ENCODE peak calls at places on chromosomes 7 and 10, in seven cellular contexts. H is mucosa of descending colon; V is esophagus squamous epithelium; Q is transverse colon; A is lower lobe of right lung; L is CD8-positive, alpha-beta memory T cell; O is adrenal gland. X is an unnamed sample.

GRCh38 chr10:72800741-72801092 is 92.8 kb upstream of the OIT3 start:
- DNase-seq in H (no peak), O (no peak), Q (no peak), L (no peak), A (no peak), V (no peak), X (no peak)

GRCh38 chr7:135710417-135711138 is 17.4 kb downstream of the SLC13A4 start:
- DNase-seq in Q (no peak), A (no peak), H (no peak), V (no peak), O (no peak), L (no peak), X (no peak)

GRCh38 chr7:126699707-126700106 is 553.0 kb downstream of the GRM8 start:
- DNase-seq in V (no peak), Q (no peak), O (no peak), A (no peak), H (no peak), L (no peak), X (no peak)

GRCh38 chr7:16810573-16810972 is 5.8 kb upstream of the AGR2 start:
- DNase-seq in L (no peak), V (no peak), H (no peak), O (no peak), Q (no peak), A (no peak), X (no peak)

GRCh38 chr10:89591796-89592271 is 53.2 kb downstream of the PANK1 start:
- DNase-seq in A (no peak), V (no peak), Q (no peak), H (no peak), L (no peak), O (peak; percentile 55), X (no peak)

GRCh38 chr7:155796381-155797261 is 15.6 kb downstream of the SHH start:
- DNase-seq in V (no peak), H (peak; percentile 67), O (peak; percentile 79), A (peak; percentile 78), L (peak; percentile 53), Q (peak; percentile 73), X (peak; percentile 35)

GRCh38 chr7:106597014-106597413 is 63.9 kb downstream of the CCDC71L start:
- DNase-seq in Q (no peak), V (no peak), A (no peak), H (no peak), L (no peak), O (no peak), X (no peak)

GRCh38 chr10:132945125-132945893 is 2.9 kb upstream of the CFAP46 start:
- DNase-seq in H (no peak), V (no peak), O (no peak), L (no peak), A (no peak), Q (no peak), X (no peak)

GRCh38 chr7:46559194-46559576 is 638.1 kb upstream of the IGFBP3 start:
- DNase-seq in H (no peak), Q (no peak), O (no peak), V (no peak), A (no peak), L (no peak), X (no peak)

GRCh38 chr10:133134411-133135115 is 25.5 kb upstream of the KNDC1 start:
- DNase-seq in Q (no peak), A (peak; percentile 38), O (peak; percentile 44), H (no peak), L (no peak), V (no peak), X (no peak)

GRCh38 chr10:132152896-132153580 is 33.7 kb upstream of the DPYSL4 start:
- DNase-seq in V (no peak), H (peak; percentile 21), Q (no peak), A (peak; percentile 30), L (no peak), O (no peak), X (no peak)

GRCh38 chr10:125441151-125441550 is 241.8 kb downstream of the TEX36 start:
- DNase-seq in A (no peak), Q (no peak), H (no peak), L (no peak), V (no peak), O (no peak), X (no peak)

GRCh38 chr10:36182059-36182654 is 540.1 kb upstream of the FZD8 start:
- DNase-seq in Q (no peak), A (no peak), O (no peak), H (no peak), L (no peak), V (no peak), X (no peak)

GRCh38 chr7:128404826-128405344 is 4.9 kb downstream of the IMPDH1 start:
- DNase-seq in Q (no peak), H (no peak), O (no peak), A (no peak), V (no peak), L (no peak), X (no peak)

GRCh38 chr7:37065779-37066271 is 341.5 kb upstream of the AOAH start:
- DNase-seq in L (no peak), Q (no peak), O (no peak), H (no peak), A (no peak), V (no peak), X (no peak)

GRCh38 chr10:43125881-43126731 is 12.1 kb upstream of the CSGALNACT2 start:
- DNase-seq in Q (peak; percentile 1), A (no peak), H (peak; percentile 24), O (peak; percentile 45), L (no peak), V (no peak), X (no peak)

GRCh38 chr10:11036424-11037011 is 18.8 kb downstream of the CELF2 start:
- DNase-seq in V (no peak), Q (peak; percentile 67), H (no peak), L (no peak), O (peak; percentile 69), A (no peak), X (no peak)

GRCh38 chr7:76407718-76408117 is 1.8 kb downstream of the SSC4D start:
- DNase-seq in Q (no peak), H (no peak), L (no peak), O (no peak), A (no peak), V (no peak), X (no peak)

GRCh38 chr7:138067774-138068173 is 8.5 kb upstream of the AKR1D1 start:
- DNase-seq in A (no peak), H (no peak), L (no peak), O (no peak), V (no peak), Q (no peak), X (no peak)

GRCh38 chr10:51000164-51000563 is 74.1 kb upstream of the PRKG1 start:
- DNase-seq in L (no peak), Q (no peak), V (no peak), H (no peak), A (no peak), O (no peak), X (no peak)

GRCh38 chr7:2566890-2567662 is 8.3 kb downstream of the IQCE start:
- DNase-seq in H (peak; percentile 62), Q (peak; percentile 60), O (no peak), L (no peak), A (peak; percentile 37), V (no peak), X (no peak)

GRCh38 chr7:6614941-6615737 is at the start of gene ZNF853:
- DNase-seq in O (no peak), V (no peak), A (no peak), Q (no peak), L (no peak), H (no peak), X (no peak)

GRCh38 chr10:73907841-73908517 is 3.0 kb upstream of the PLAU start:
- DNase-seq in O (peak; percentile 64), H (no peak), V (no peak), Q (peak; percentile 22), L (no peak), A (peak; percentile 67), X (no peak)
- H3K9me3 ChIP-seq in O (no peaks in the 10 kb centered on the region), H (no peaks in the 10 kb centered on the region), V (no peaks in the 10 kb centered on the region), Q (no peaks in the 10 kb centered on the region), L (no peaks in the 10 kb centered on the region), A (no peaks in the 10 kb centered on the region), X (no peaks in the 10 kb centered on the region)

GRCh38 chr10:87593702-87594101 is 66.0 kb upstream of the PAPSS2 start:
- DNase-seq in L (no peak), H (no peak), O (no peak), Q (no peak), V (no peak), A (no peak), X (no peak)
- H3K4me1 ChIP-seq in L (no peaks in the 10 kb centered on the region), H (peaks cover 21% of the 10 kb centered on the region), O (peaks cover 12% of the 10 kb centered on the region), Q (peaks cover 40% of the 10 kb centered on the region), V (peaks cover 37% of the 10 kb centered on the region), A (peaks cover 26% of the 10 kb centered on the region), X (no peaks in the 10 kb centered on the region)

GRCh38 chr7:87473192-87473591 is 2.3 kb downstream of the ABCB4 start:
- DNase-seq in O (no peak), V (no peak), A (no peak), L (no peak), Q (no peak), H (no peak), X (no peak)

GRCh38 chr7:87476179-87476557 is 688 bp upstream of the ABCB4 start:
- DNase-seq in L (no peak), H (no peak), Q (no peak), V (no peak), A (no peak), O (no peak), X (no peak)

GRCh38 chr7:87475359-87476178 is at the start of gene ABCB4:
- DNase-seq in A (peak; percentile 41), O (no peak), L (no peak), Q (peak; percentile 10), V (no peak), H (peak; percentile 50), X (no peak)

GRCh38 chr7:87474046-87474445 is 1.4 kb downstream of the ABCB4 start:
- DNase-seq in V (no peak), L (no peak), Q (no peak), H (no peak), A (no peak), O (no peak), X (no peak)

GRCh38 chr7:87474533-87475358 is 734 bp downstream of the ABCB4 start:
- DNase-seq in V (no peak), Q (peak; percentile 11), O (peak; percentile 63), A (no peak), L (no peak), H (no peak), X (no peak)
- H3K4me3 ChIP-seq in V (peak overlapping the region; percentile 30), Q (peak overlapping the region; percentile 46), O (peak overlapping the region; percentile 25), A (peak overlapping the region; percentile 49), L (no peak overlapping the region), H (no peak overlapping the region), X (no peak overlapping the region)

DNA sequence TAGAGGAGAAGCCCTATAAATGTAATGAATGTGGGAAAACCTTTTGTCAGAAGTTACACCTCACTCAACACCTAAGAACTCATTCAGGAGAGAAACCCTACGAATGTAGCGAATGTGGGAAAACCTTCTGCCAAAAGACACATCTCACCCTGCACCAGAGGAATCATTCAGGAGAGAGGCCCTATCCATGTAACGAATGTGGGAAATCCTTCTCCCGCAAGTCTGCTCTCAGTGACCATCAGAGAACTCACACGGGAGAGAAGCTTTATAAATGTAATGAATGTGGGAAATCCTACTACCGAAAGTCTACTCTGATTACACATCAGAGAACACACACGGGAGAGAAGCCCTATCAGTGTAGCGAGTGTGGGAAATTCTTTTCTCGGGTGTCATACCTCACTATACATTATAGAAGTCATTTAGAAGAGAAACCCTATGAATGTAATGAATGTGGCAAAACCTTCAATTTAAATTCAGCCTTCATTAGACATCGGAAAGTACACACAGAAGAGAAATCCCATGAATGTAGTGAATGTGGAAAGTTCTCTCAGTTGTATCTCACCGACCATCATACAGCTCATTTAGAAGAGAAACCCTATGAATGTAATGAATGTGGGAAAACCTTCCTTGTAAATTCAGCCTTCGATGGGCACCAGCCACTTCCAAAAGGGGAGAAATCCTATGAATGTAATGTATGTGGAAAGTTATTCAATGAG is 18.9 kb downstream of the RBAK start:
- DNase-seq in O (no peak), A (no peak), H (no peak), V (no peak), L (no peak), Q (no peak), X (no peak)
- H3K9me3 ChIP-seq in O (peaks cover 39% of the 10 kb centered on the region), A (peaks cover 98% of the 10 kb centered on the region), H (peaks cover 99% of the 10 kb centered on the region), V (peaks cover 99% of the 10 kb centered on the region), L (peaks cover 81% of the 10 kb centered on the region), Q (peaks cover 100% of the 10 kb centered on the region), X (peaks cover 77% of the 10 kb centered on the region)